ENCODE peak calls at places on chromosomes 13 and 19, in nine cellular contexts. V, A, Y, U, Q, J, P, F and G are unnamed samples.

GRCh38 chr19:7748756-7749155 is 1.4 kb upstream of the CD209 start:
- ATAC-seq in U (peak), P (peak), F (peak), A (peak), Q (no peak), V (no peak), Y (peak), J (no peak), G (no peak)

GRCh38 chr19:7879102-7879770 is 5.0 kb upstream of the PRR36 start:
- ATAC-seq in J (no peak), F (no peak), A (no peak), Y (no peak), Q (no peak), U (no peak), P (peak), V (peak), G (no peak)

GRCh38 chr13:104006625-104007061 is 940.4 kb upstream of the SLC10A2 start:
- ATAC-seq in Q (no peak), P (no peak), J (no peak), A (peak), Y (no peak), V (no peak), U (peak), F (no peak), G (no peak)

GRCh38 chr19:42290523-42291436 is 11.2 kb upstream of the PRR19 start:
- ATAC-seq in P (peak), Q (no peak), F (peak), V (no peak), U (peak), J (peak), Y (peak), A (no peak), G (no peak)

GRCh38 chr19:50793558-50794065 is 3.4 kb downstream of the ACP4 start:
- ATAC-seq in U (no peak), P (no peak), V (no peak), J (no peak), F (no peak), A (peak), Y (no peak), Q (no peak), G (no peak)

GRCh38 chr13:21979156-21979819 is 308.4 kb downstream of the FGF9 start:
- ATAC-seq in Q (no peak), P (no peak), Y (no peak), U (peak), J (no peak), A (no peak), V (no peak), F (no peak), G (no peak)

GRCh38 chr13:38530492-38530891 is 156.4 kb upstream of the FREM2 start:
- ATAC-seq in J (no peak), Q (no peak), U (no peak), V (no peak), Y (no peak), P (no peak), F (no peak), A (peak), G (no peak)

GRCh38 chr13:20191902-20192469 is 752 bp downstream of the GJB2 start:
- ATAC-seq in V (peak), P (peak), U (no peak), Q (peak), F (peak), Y (peak), A (peak), J (peak), G (no peak)

GRCh38 chr13:110648848-110649421 is 33.6 kb downstream of the NAXD start:
- ATAC-seq in U (no peak), Q (no peak), J (no peak), F (no peak), P (no peak), V (no peak), Y (no peak), A (no peak), G (no peak)

GRCh38 chr13:23044906-23045305 is 135.9 kb upstream of the SGCG start:
- ATAC-seq in U (no peak), V (no peak), Q (no peak), Y (no peak), A (no peak), P (no peak), F (no peak), J (no peak), G (no peak)

GRCh38 chr19:33777351-33777750 is 19.3 kb upstream of the KCTD15 start:
- ATAC-seq in P (no peak), Q (no peak), V (no peak), Y (no peak), J (no peak), F (no peak), U (no peak), A (no peak), G (no peak)

GRCh38 chr19:45817010-45817724 is 2.1 kb upstream of the RSPH6A start:
- ATAC-seq in A (peak), V (peak), Q (peak), U (peak), P (peak), F (peak), Y (peak), J (peak), G (peak)

GRCh38 chr19:41192574-41193419 is at the start of gene CYP2S1:
- ATAC-seq in J (peak), Y (peak), P (peak), U (peak), F (peak), V (peak), A (peak), Q (peak), G (no peak)

GRCh38 chr19:46926201-46927071 is 65.6 kb downstream of the ARHGAP35 start:
- ATAC-seq in A (no peak), F (no peak), Y (no peak), Q (no peak), V (no peak), J (no peak), P (no peak), U (no peak), G (no peak)

GRCh38 chr19:14416743-14417214 is 2.4 kb downstream of the DDX39A start:
- ATAC-seq in F (no peak), U (no peak), P (no peak), V (no peak), J (no peak), A (no peak), Y (no peak), Q (no peak), G (no peak)

GRCh38 chr13:103133551-103133950 is 67.3 kb upstream of the SLC10A2 start:
- ATAC-seq in F (no peak), Q (no peak), J (no peak), V (no peak), A (no peak), U (no peak), Y (no peak), P (no peak), G (no peak)

GRCh38 chr19:45972081-45972943 is 1.4 kb downstream of the NOVA2 start:
- ATAC-seq in Y (no peak), P (no peak), J (peak), A (peak), F (peak), V (peak), Q (no peak), U (no peak), G (no peak)

GRCh38 chr13:52377898-52378297 is 28.1 kb downstream of the THSD1 start:
- ATAC-seq in P (no peak), J (no peak), V (no peak), U (no peak), F (peak), A (no peak), Y (no peak), Q (no peak), G (no peak)

GRCh38 chr13:114142137-114142550 is 9.7 kb upstream of the RASA3 start:
- ATAC-seq in V (peak), F (peak), A (no peak), J (peak), U (no peak), P (no peak), Q (peak), Y (no peak), G (no peak)

GRCh38 chr13:100340865-100341264 is 247.7 kb downstream of the GGACT start:
- ATAC-seq in Q (no peak), Y (no peak), P (no peak), A (no peak), J (no peak), U (no peak), F (no peak), V (no peak), G (no peak)

GRCh38 chr19:28655054-28655453 is 557.9 kb downstream of the UQCRFS1 start:
- ATAC-seq in V (no peak), P (no peak), F (no peak), J (peak), U (no peak), Y (no peak), A (no peak), Q (no peak), G (no peak)

GRCh38 chr13:75713852-75714251 is 77.7 kb downstream of the LMO7 start:
- ATAC-seq in V (no peak), P (no peak), F (peak), U (no peak), Q (no peak), J (peak), Y (no peak), A (no peak), G (no peak)

GRCh38 chr19:13732337-13732736 is 32.0 kb upstream of the MRI1 start:
- ATAC-seq in F (no peak), Q (no peak), P (no peak), U (no peak), J (no peak), Y (no peak), V (no peak), A (no peak), G (no peak)

GRCh38 chr19:38617764-38618589 is at the start of gene MAP4K1:
- ATAC-seq in Q (peak), U (no peak), Y (peak), P (peak), A (peak), V (peak), F (peak), J (peak), G (peak)

GRCh38 chr19:34793562-34793961 is 20.5 kb upstream of the ZNF599 start:
- ATAC-seq in U (peak), J (no peak), F (no peak), A (no peak), Y (no peak), V (no peak), P (peak), Q (no peak), G (no peak)

GRCh38 chr13:46367622-46368327 is 19.3 kb downstream of the RUBCNL start:
- ATAC-seq in P (no peak), A (no peak), Y (no peak), J (no peak), U (no peak), V (no peak), Q (no peak), F (no peak), G (no peak)

GRCh38 chr19:18231775-18232174 is 5.5 kb upstream of the PDE4C start:
- ATAC-seq in V (no peak), Q (no peak), P (peak), J (no peak), F (no peak), U (no peak), A (no peak), Y (no peak), G (no peak)

GRCh38 chr19:18232540-18233223 is 6.4 kb upstream of the PDE4C start:
- ATAC-seq in J (peak), U (peak), Q (no peak), P (no peak), V (no peak), F (peak), A (peak), Y (no peak), G (no peak)

GRCh38 chr19:18229474-18229873 is 3.2 kb upstream of the PDE4C start:
- ATAC-seq in P (no peak), Q (no peak), U (no peak), J (no peak), F (no peak), Y (no peak), A (no peak), V (no peak), G (no peak)

GRCh38 chr19:18229915-18230314 is 3.7 kb upstream of the PDE4C start:
- ATAC-seq in U (no peak), Y (no peak), Q (no peak), V (no peak), A (no peak), F (no peak), J (no peak), P (no peak), G (no peak)

GRCh38 chr19:18230941-18231734 is 4.9 kb upstream of the PDE4C start:
- ATAC-seq in Q (no peak), F (no peak), J (peak), V (peak), A (no peak), P (peak), U (no peak), Y (no peak), G (no peak)
- H3K27ac ChIP-seq in Q (no peak), F (no peak), J (no peak), V (no peak), A (no peak), P (no peak), U (no peak), Y (no peak), G (no peak)

DNA sequence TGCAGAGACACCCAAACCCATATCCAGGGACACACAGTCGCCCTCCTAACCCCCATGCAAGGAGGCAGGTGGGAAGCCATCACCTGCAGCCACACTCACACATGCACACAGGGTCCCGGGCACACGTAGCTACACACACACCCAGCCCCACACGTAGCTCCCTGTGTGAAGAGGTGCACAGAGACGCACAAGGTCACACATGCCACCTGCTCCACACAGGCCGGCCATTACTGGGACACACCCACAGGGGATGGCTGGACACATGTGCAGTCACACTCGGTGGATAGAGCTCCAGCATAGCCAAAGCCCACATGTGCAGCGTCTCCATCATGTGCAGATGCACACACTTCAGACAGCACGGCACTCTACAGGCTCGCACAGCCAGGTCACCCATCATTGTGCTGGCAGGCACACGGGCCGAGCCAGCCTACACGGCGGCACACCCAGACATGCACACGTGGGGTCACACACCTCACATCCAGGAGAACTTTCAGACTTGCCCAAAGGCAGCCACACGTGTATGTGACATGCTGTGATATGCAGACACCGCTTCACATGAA is 1.1 kb downstream of the ZNF835 start:
- ATAC-seq in A (no peak), P (no peak), V (no peak), J (no peak), Y (no peak), Q (no peak), F (no peak), U (no peak), G (no peak)
- H3K27ac ChIP-seq in A (no peak), P (no peak), V (no peak), J (no peak), Y (no peak), Q (no peak), F (no peak), U (no peak), G (no peak)

DNA sequence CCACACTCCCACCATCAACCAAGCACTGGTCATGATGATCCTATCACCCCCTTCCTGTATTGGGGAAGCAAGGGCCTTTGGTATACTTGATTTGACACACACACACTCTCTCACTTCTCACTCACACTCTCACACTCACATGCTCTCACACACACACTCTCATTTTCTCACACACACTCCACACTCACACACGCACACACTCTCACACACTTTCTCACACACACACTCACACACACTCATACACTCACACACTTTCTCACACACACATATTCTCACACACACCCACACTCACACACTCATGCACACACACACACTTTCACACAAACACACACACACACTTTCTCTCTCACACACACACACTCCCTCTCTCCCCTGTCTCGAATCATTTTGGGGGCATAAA is 8.6 kb downstream of the RGCC start:
- ATAC-seq in F (peak), Y (no peak), A (no peak), J (no peak), U (no peak), Q (no peak), P (no peak), V (no peak), G (no peak)
- H3K27ac ChIP-seq in F (peak), Y (no peak), A (no peak), J (peak), U (peak), Q (peak), P (no peak), V (peak), G (peak)

DNA sequence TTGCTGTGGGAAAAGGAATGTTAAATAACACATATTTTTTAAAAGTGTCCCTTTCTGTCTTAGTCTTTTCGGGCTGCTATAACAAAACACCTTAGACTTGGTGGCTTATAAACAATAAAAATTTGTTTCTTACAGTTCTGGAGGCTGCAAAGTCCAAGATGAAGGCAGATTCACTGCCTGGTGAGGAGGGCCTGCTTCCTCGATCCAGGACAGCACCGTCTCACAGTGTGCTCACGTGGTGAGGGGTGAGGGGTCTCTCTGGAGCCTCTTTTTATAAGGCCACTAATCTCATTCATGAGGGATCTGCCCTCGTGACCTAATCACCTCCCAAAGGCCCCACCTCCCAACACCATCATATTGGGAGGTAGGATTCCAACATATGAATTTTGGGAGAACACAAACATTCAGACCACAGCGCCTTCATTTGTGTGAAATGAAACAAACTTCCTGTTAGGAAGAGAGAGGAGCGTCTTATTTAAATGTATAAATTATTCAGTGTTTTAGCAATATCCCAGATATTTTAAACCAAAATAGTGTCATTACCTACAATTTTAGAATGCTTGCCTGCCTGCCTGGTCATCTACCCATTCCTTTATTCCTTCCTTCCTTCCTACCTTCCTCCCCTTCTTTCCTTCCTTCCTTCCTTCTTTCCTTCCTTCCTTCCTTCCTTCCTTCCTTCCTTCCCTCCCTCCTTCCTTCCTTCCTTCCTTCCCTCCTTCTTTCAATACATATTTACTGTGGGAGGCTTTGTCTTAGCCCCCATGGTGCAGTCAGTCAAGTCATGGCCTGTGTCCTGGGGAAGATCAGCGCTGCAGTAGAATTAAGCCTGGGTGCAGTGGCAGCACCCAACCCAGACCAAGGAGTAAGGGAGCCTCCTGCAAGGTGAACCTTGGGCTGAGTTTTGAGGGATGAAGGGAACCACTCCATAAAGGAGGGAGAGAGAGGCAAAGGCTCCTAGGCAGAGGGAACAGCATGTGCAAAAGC is 84.2 kb downstream of the TEX26 start:
- ATAC-seq in Q (no peak), A (no peak), V (no peak), F (no peak), J (no peak), Y (no peak), U (no peak), P (no peak), G (no peak)
- H3K27ac ChIP-seq in Q (no peak), A (no peak), V (no peak), F (no peak), J (no peak), Y (no peak), U (no peak), P (no peak), G (no peak)

GRCh38 chr13:62357887-62358645 is 942.4 kb upstream of the PCDH20 start:
- ATAC-seq in U (peak), Y (peak), P (peak), J (no peak), V (no peak), Q (no peak), F (no peak), A (peak), G (no peak)
- H3K27ac ChIP-seq in U (no peak), Y (no peak), P (no peak), J (no peak), V (no peak), Q (no peak), F (no peak), A (no peak), G (no peak)

DNA sequence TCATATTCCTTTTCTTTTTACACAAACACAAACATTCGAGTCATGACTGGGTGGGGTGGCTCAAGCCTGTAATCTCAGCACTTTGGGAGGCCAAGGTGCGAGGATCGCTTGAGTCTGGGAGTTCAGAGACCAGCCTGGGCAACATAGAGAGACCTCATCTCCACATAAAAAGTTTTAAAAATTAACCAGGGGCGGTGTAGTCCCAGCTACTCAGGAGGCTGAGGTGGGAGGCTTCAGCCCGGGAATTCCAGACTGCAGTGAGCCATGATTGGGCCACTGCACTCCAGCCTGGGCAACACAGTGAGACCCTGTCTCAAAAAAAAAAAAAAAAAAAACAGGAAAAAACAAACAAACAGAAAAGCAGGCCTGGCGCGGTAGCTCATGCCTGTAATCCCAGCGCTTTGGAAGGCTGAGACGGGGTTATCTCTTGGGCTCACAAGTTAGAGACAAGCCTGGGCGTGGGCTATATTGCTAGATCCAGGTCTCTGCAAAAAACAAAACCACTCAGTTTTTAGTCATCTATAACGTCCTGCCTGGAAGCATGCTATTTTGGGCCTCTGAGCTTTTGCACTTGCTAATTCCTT is 572 bp upstream of the BAX start:
- ATAC-seq in J (no peak), P (no peak), V (no peak), Q (peak), F (no peak), Y (no peak), U (no peak), A (no peak), G (no peak)
- H3K27ac ChIP-seq in J (peak), P (peak), V (peak), Q (peak), F (peak), Y (peak), U (peak), A (no peak), G (peak)

GRCh38 chr19:17332677-17333581 is 1.7 kb downstream of the ANO8 start:
- ATAC-seq in A (no peak), U (no peak), J (no peak), V (no peak), Q (no peak), F (no peak), P (no peak), Y (peak), G (no peak)

GRCh38 chr19:17330546-17331253 is 4.0 kb downstream of the ANO8 start:
- ATAC-seq in F (no peak), A (no peak), U (no peak), Y (no peak), V (no peak), Q (no peak), J (no peak), P (no peak), G (no peak)

GRCh38 chr19:17332360-17332676 is 2.3 kb downstream of the ANO8 start:
- ATAC-seq in Q (no peak), F (no peak), A (no peak), P (no peak), J (no peak), U (no peak), Y (no peak), V (no peak), G (no peak)

GRCh38 chr19:17329768-17330545 is 4.7 kb downstream of the ANO8 start:
- ATAC-seq in P (no peak), J (no peak), Q (no peak), A (no peak), Y (no peak), V (no peak), U (no peak), F (no peak), G (no peak)

GRCh38 chr19:17331254-17331558 is 3.4 kb downstream of the ANO8 start:
- ATAC-seq in V (no peak), P (no peak), F (no peak), J (no peak), Y (no peak), A (no peak), U (no peak), Q (no peak), G (no peak)
- H3K27ac ChIP-seq in V (no peak), P (no peak), F (no peak), J (no peak), Y (no peak), A (no peak), U (no peak), Q (no peak), G (no peak)

GRCh38 chr13:26984337-26984736 is 187.3 kb downstream of the USP12 start:
- ATAC-seq in F (no peak), Q (no peak), U (no peak), P (no peak), V (no peak), Y (no peak), J (no peak), A (no peak), G (no peak)
- H3K27ac ChIP-seq in F (no peak), Q (peak), U (peak), P (peak), V (peak), Y (no peak), J (peak), A (peak), G (peak)